ENCODE peak calls at places on chromosomes 11 and 22, in five cellular contexts. One of them, this sample, is unnamed.

GRCh38 chr11:87840786-87841185 is 334.5 kb downstream of the RAB38 start:
- DNase-seq in hepatocyte: no peak
- DNase-seq in PC-3: peak; percentile 34
- DNase-seq in OCI-LY7: no peak
- DNase-seq in GM23248: no peak
- DNase-seq in this sample: no peak

GRCh38 chr11:65392186-65392829 is 5.9 kb downstream of the FRMD8 start:
- DNase-seq in hepatocyte: no peak
- DNase-seq in PC-3: no peak
- DNase-seq in OCI-LY7: no peak
- DNase-seq in GM23248: no peak
- DNase-seq in this sample: no peak

GRCh38 chr11:72084076-72084475 is 3.4 kb downstream of the LRRC51 start:
- DNase-seq in hepatocyte: no peak
- DNase-seq in PC-3: no peak
- DNase-seq in OCI-LY7: no peak
- DNase-seq in GM23248: no peak
- DNase-seq in this sample: no peak

GRCh38 chr11:554824-555499 is 5.6 kb downstream of the LMNTD2 start:
- DNase-seq in hepatocyte: peak; percentile 87
- DNase-seq in PC-3: peak; percentile 81
- DNase-seq in OCI-LY7: peak; percentile 91
- DNase-seq in GM23248: peak; percentile 63
- DNase-seq in this sample: peak; percentile 44

GRCh38 chr11:31816467-31817053 is 5.4 kb upstream of the PAX6 start:
- DNase-seq in hepatocyte: peak; percentile 40
- DNase-seq in PC-3: no peak
- DNase-seq in OCI-LY7: no peak
- DNase-seq in GM23248: no peak
- DNase-seq in this sample: no peak

GRCh38 chr11:45959851-45960250 is 37.4 kb downstream of the LARGE2 start:
- DNase-seq in hepatocyte: no peak
- DNase-seq in PC-3: no peak
- DNase-seq in OCI-LY7: no peak
- DNase-seq in GM23248: peak; percentile 78
- DNase-seq in this sample: no peak

GRCh38 chr22:36493690-36494110 is 12.3 kb upstream of the TXN2 start:
- DNase-seq in hepatocyte: no peak
- DNase-seq in PC-3: no peak
- DNase-seq in OCI-LY7: peak; percentile 67
- DNase-seq in GM23248: no peak
- DNase-seq in this sample: no peak

GRCh38 chr11:10376061-10376460 is 71.2 kb downstream of the ADM start:
- DNase-seq in hepatocyte: no peak
- DNase-seq in PC-3: no peak
- DNase-seq in OCI-LY7: no peak
- DNase-seq in GM23248: no peak
- DNase-seq in this sample: no peak

GRCh38 chr11:30228323-30228884 is 2.4 kb upstream of the FSHB start:
- DNase-seq in hepatocyte: no peak
- DNase-seq in PC-3: no peak
- DNase-seq in OCI-LY7: no peak
- DNase-seq in GM23248: no peak
- DNase-seq in this sample: no peak

GRCh38 chr11:47331454-47332302 is 20.8 kb downstream of the MYBPC3 start:
- DNase-seq in hepatocyte: no peak
- DNase-seq in PC-3: no peak
- DNase-seq in OCI-LY7: no peak
- DNase-seq in GM23248: no peak
- DNase-seq in this sample: no peak

GRCh38 chr11:94647926-94648325 is 80.8 kb downstream of the PIWIL4 start:
- DNase-seq in hepatocyte: no peak
- DNase-seq in PC-3: no peak
- DNase-seq in OCI-LY7: no peak
- DNase-seq in GM23248: no peak
- DNase-seq in this sample: no peak

GRCh38 chr11:33701831-33702230 is 1.2 kb upstream of the C11orf91 start:
- DNase-seq in hepatocyte: no peak
- DNase-seq in PC-3: peak; percentile 86
- DNase-seq in OCI-LY7: no peak
- DNase-seq in GM23248: peak; percentile 93
- DNase-seq in this sample: no peak

GRCh38 chr22:29202231-29203192 is 3.2 kb upstream of the EMID1 start:
- DNase-seq in hepatocyte: no peak
- DNase-seq in PC-3: peak; percentile 31
- DNase-seq in OCI-LY7: peak; percentile 70
- DNase-seq in GM23248: no peak
- DNase-seq in this sample: no peak

GRCh38 chr11:65479184-65480145 is 19.4 kb upstream of the MALAT1 start:
- DNase-seq in hepatocyte: peak; percentile 71
- DNase-seq in PC-3: no peak
- DNase-seq in OCI-LY7: no peak
- DNase-seq in GM23248: peak; percentile 98
- DNase-seq in this sample: no peak

GRCh38 chr11:1126491-1126926 is 31.2 kb upstream of the MUC5AC start:
- DNase-seq in hepatocyte: no peak
- DNase-seq in PC-3: no peak
- DNase-seq in OCI-LY7: no peak
- DNase-seq in GM23248: no peak
- DNase-seq in this sample: no peak

GRCh38 chr11:1303196-1303821 is 6.1 kb downstream of the TOLLIP start:
- DNase-seq in hepatocyte: peak; percentile 4
- DNase-seq in PC-3: peak; percentile 87
- DNase-seq in OCI-LY7: no peak
- DNase-seq in GM23248: peak; percentile 49
- DNase-seq in this sample: no peak

GRCh38 chr22:26805131-26805530 is 147.7 kb downstream of the MIAT start:
- DNase-seq in hepatocyte: no peak
- DNase-seq in PC-3: no peak
- DNase-seq in OCI-LY7: no peak
- DNase-seq in GM23248: peak; percentile 25
- DNase-seq in this sample: no peak

GRCh38 chr11:132898021-132898420 is 634.3 kb downstream of the OPCML start:
- DNase-seq in hepatocyte: no peak
- DNase-seq in PC-3: no peak
- DNase-seq in OCI-LY7: no peak
- DNase-seq in GM23248: no peak
- DNase-seq in this sample: no peak
- H3K9me2 ChIP-seq in hepatocyte: no peaks in the 10 kb centered on the region
- H3K9me2 ChIP-seq in PC-3: no peaks in the 10 kb centered on the region
- H3K9me2 ChIP-seq in OCI-LY7: no peaks in the 10 kb centered on the region
- H3K9me2 ChIP-seq in GM23248: no peaks in the 10 kb centered on the region
- H3K9me2 ChIP-seq in this sample: no peaks in the 10 kb centered on the region

GRCh38 chr11:90531001-90531400 is 308.2 kb upstream of the CHORDC1 start:
- DNase-seq in hepatocyte: no peak
- DNase-seq in PC-3: no peak
- DNase-seq in OCI-LY7: no peak
- DNase-seq in GM23248: no peak
- DNase-seq in this sample: no peak

DNA sequence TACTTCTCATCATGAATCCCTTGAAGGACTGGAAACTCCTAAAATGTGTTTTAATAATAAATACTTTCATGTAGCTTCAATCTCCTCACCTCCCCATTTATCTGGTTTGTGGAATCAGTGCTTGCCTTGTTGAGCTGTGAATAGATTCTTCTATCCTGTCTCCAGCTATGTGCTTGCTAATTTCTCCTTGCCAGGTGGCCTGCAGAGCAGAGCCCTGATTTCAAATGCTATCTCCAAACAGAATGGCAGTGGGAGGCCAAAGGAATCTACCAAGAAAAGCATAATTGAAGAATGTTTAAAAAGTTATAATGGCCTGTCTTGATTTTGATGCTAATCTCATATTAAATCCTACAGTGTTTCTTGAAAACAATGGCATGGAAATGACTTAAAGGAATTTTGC is 309.3 kb upstream of the CHORDC1 start:
- DNase-seq in hepatocyte: no peak
- DNase-seq in PC-3: no peak
- DNase-seq in OCI-LY7: no peak
- DNase-seq in GM23248: no peak
- DNase-seq in this sample: no peak
- H3K9me2 ChIP-seq in hepatocyte: no peaks in the 10 kb centered on the region
- H3K9me2 ChIP-seq in PC-3: no peaks in the 10 kb centered on the region
- H3K9me2 ChIP-seq in OCI-LY7: no peaks in the 10 kb centered on the region
- H3K9me2 ChIP-seq in GM23248: no peaks in the 10 kb centered on the region
- H3K9me2 ChIP-seq in this sample: no peaks in the 10 kb centered on the region

GRCh38 chr11:132898676-132899075 is 633.6 kb downstream of the OPCML start:
- DNase-seq in hepatocyte: no peak
- DNase-seq in PC-3: no peak
- DNase-seq in OCI-LY7: no peak
- DNase-seq in GM23248: no peak
- DNase-seq in this sample: no peak
- H3K9me2 ChIP-seq in hepatocyte: no peaks in the 10 kb centered on the region
- H3K9me2 ChIP-seq in PC-3: no peaks in the 10 kb centered on the region
- H3K9me2 ChIP-seq in OCI-LY7: no peaks in the 10 kb centered on the region
- H3K9me2 ChIP-seq in GM23248: no peaks in the 10 kb centered on the region
- H3K9me2 ChIP-seq in this sample: no peaks in the 10 kb centered on the region

DNA sequence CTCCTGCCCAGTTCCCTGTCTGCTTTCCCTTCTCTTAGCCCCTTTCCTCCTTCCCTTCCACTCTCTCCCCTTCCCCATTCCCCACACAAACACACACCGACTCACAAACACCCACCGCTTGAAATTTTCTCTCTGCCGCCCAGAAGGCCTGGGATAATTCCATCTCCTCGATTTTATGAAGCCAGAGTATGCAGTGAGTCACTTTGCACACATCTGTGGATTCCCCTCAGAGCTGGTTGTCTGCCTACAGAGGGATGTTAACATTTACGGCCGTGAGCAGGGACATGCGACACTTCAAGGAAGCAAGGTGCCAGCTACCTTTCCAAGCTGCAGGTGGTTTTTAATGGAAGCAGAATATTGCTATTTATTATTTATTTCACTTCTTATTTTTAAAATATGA is 332.0 kb downstream of the TENM4 start:
- DNase-seq in hepatocyte: peak; percentile 44
- DNase-seq in PC-3: peak; percentile 60
- DNase-seq in OCI-LY7: no peak
- DNase-seq in GM23248: peak; percentile 9
- DNase-seq in this sample: no peak
- H3K9me2 ChIP-seq in hepatocyte: no peaks in the 10 kb centered on the region
- H3K9me2 ChIP-seq in PC-3: no peaks in the 10 kb centered on the region
- H3K9me2 ChIP-seq in OCI-LY7: no peaks in the 10 kb centered on the region
- H3K9me2 ChIP-seq in GM23248: no peaks in the 10 kb centered on the region
- H3K9me2 ChIP-seq in this sample: no peaks in the 10 kb centered on the region

GRCh38 chr22:32175751-32176644 is 16.9 kb upstream of the C22orf42 start:
- DNase-seq in hepatocyte: no peak
- DNase-seq in PC-3: no peak
- DNase-seq in OCI-LY7: no peak
- DNase-seq in GM23248: no peak
- DNase-seq in this sample: no peak

GRCh38 chr22:32177221-32177765 is 18.2 kb upstream of the C22orf42 start:
- DNase-seq in hepatocyte: no peak
- DNase-seq in PC-3: peak; percentile 1
- DNase-seq in OCI-LY7: no peak
- DNase-seq in GM23248: no peak
- DNase-seq in this sample: no peak

GRCh38 chr22:32183625-32184024 is 21.2 kb downstream of the RFPL2 start:
- DNase-seq in hepatocyte: no peak
- DNase-seq in PC-3: no peak
- DNase-seq in OCI-LY7: no peak
- DNase-seq in GM23248: no peak
- DNase-seq in this sample: no peak

GRCh38 chr22:32185821-32186220 is 19.1 kb downstream of the RFPL2 start:
- DNase-seq in hepatocyte: no peak
- DNase-seq in PC-3: no peak
- DNase-seq in OCI-LY7: no peak
- DNase-seq in GM23248: no peak
- DNase-seq in this sample: no peak

GRCh38 chr22:32181043-32181442 is 21.9 kb upstream of the C22orf42 start:
- DNase-seq in hepatocyte: no peak
- DNase-seq in PC-3: no peak
- DNase-seq in OCI-LY7: no peak
- DNase-seq in GM23248: no peak
- DNase-seq in this sample: no peak
- H3K9me2 ChIP-seq in hepatocyte: no peaks in the 10 kb centered on the region
- H3K9me2 ChIP-seq in PC-3: no peaks in the 10 kb centered on the region
- H3K9me2 ChIP-seq in OCI-LY7: no peaks in the 10 kb centered on the region
- H3K9me2 ChIP-seq in GM23248: no peaks in the 10 kb centered on the region
- H3K9me2 ChIP-seq in this sample: no peaks in the 10 kb centered on the region

GRCh38 chr11:3020011-3020410 is 27.9 kb upstream of the NAP1L4 start:
- DNase-seq in hepatocyte: no peak
- DNase-seq in PC-3: no peak
- DNase-seq in OCI-LY7: no peak
- DNase-seq in GM23248: no peak
- DNase-seq in this sample: no peak

GRCh38 chr11:3022300-3022967 is 30.3 kb upstream of the NAP1L4 start:
- DNase-seq in hepatocyte: no peak
- DNase-seq in PC-3: peak; percentile 7
- DNase-seq in OCI-LY7: peak; percentile 12
- DNase-seq in GM23248: peak; percentile 88
- DNase-seq in this sample: no peak

GRCh38 chr11:3021125-3021524 is 29.0 kb upstream of the NAP1L4 start:
- DNase-seq in hepatocyte: peak; percentile 68
- DNase-seq in PC-3: peak; percentile 46
- DNase-seq in OCI-LY7: peak; percentile 54
- DNase-seq in GM23248: peak; percentile 45
- DNase-seq in this sample: peak; percentile 31

GRCh38 chr11:3026803-3027202 is 30.4 kb downstream of the CARS1 start:
- DNase-seq in hepatocyte: no peak
- DNase-seq in PC-3: no peak
- DNase-seq in OCI-LY7: no peak
- DNase-seq in GM23248: no peak
- DNase-seq in this sample: no peak

GRCh38 chr11:3022982-3023381 is 30.9 kb upstream of the NAP1L4 start:
- DNase-seq in hepatocyte: peak; percentile 30
- DNase-seq in PC-3: peak; percentile 26
- DNase-seq in OCI-LY7: no peak
- DNase-seq in GM23248: peak; percentile 91
- DNase-seq in this sample: no peak
- H3K9me2 ChIP-seq in hepatocyte: no peaks in the 10 kb centered on the region
- H3K9me2 ChIP-seq in PC-3: no peaks in the 10 kb centered on the region
- H3K9me2 ChIP-seq in OCI-LY7: no peaks in the 10 kb centered on the region
- H3K9me2 ChIP-seq in GM23248: no peaks in the 10 kb centered on the region
- H3K9me2 ChIP-seq in this sample: no peaks in the 10 kb centered on the region

This sample was measured in HCT116.